ENCODE peak calls at places on chromosome 19, in ten cellular contexts. W is ovary, M is IMR-90, N is tibial nerve, R is esophagus squamous epithelium, Y is HCT116, J is spleen, D is heart left ventricle, E is uterus, L is breast epithelium. B is an unnamed sample. For H3K4me1, the result is how much of the 10 kb centered on the place peaks cover.

GRCh38 chr19:44003461-44004134 is 841 bp downstream of the ZNF230 start:
- DNase-seq in M (no peak), W (peak), R (no peak), L (no peak), D (no peak), Y (no peak), E (no peak), J (peak), N (no peak), B (no peak)

GRCh38 chr19:16355293-16356043 is 30.8 kb downstream of the KLF2 start:
- DNase-seq in L (no peak), E (no peak), J (peak), N (no peak), W (no peak), Y (no peak), D (no peak), M (no peak), R (no peak), B (peak)

GRCh38 chr19:11624064-11624463 is 26.8 kb downstream of the ZNF627 start:
- DNase-seq in R (no peak), N (no peak), D (no peak), L (no peak), M (peak), E (no peak), J (no peak), W (no peak), Y (no peak), B (no peak)

GRCh38 chr19:41366089-41366488 is 2.1 kb upstream of the B9D2 start:
- DNase-seq in M (no peak), W (no peak), D (no peak), E (no peak), L (no peak), J (no peak), R (no peak), Y (no peak), N (no peak), B (no peak)

GRCh38 chr19:6766357-6767080 is 716 bp downstream of the SH2D3A start:
- DNase-seq in Y (no peak), E (no peak), J (no peak), L (no peak), R (no peak), N (no peak), D (no peak), W (no peak), M (no peak), B (no peak)

GRCh38 chr19:58330458-58330857 is 3.7 kb downstream of the ZSCAN22 start:
- DNase-seq in D (no peak), M (peak), N (no peak), W (no peak), J (no peak), L (no peak), E (no peak), Y (no peak), R (no peak), B (no peak)

GRCh38 chr19:35714601-35715354 is 3.0 kb upstream of the KMT2B start:
- DNase-seq in M (no peak), Y (no peak), W (no peak), D (no peak), J (no peak), L (no peak), N (no peak), E (no peak), R (no peak), B (no peak)

GRCh38 chr19:29389495-29389894 is 136.3 kb upstream of the VSTM2B start:
- DNase-seq in J (no peak), D (no peak), N (no peak), M (no peak), Y (no peak), L (peak), W (no peak), R (no peak), E (no peak), B (no peak)

GRCh38 chr19:3208317-3209207 is 15.9 kb upstream of the CELF5 start:
- DNase-seq in R (no peak), D (no peak), L (no peak), E (no peak), M (no peak), Y (no peak), N (no peak), W (no peak), J (no peak), B (no peak)

GRCh38 chr19:4051175-4052101 is 15.3 kb downstream of the ZBTB7A start:
- DNase-seq in J (no peak), W (peak), R (no peak), Y (no peak), E (peak), L (no peak), N (no peak), D (no peak), M (peak), B (no peak)

GRCh38 chr19:3868770-3869456 is at the start of gene ZFR2:
- DNase-seq in Y (peak), R (no peak), L (no peak), N (no peak), M (no peak), E (no peak), J (no peak), W (no peak), D (no peak), B (no peak)

GRCh38 chr19:5113633-5114586 is 145.0 kb downstream of the KDM4B start:
- DNase-seq in J (no peak), M (no peak), N (no peak), Y (no peak), D (peak), L (no peak), E (no peak), W (no peak), R (no peak), B (no peak)

GRCh38 chr19:10566408-10566657 is 523 bp upstream of the KRI1 start:
- DNase-seq in L (no peak), R (no peak), E (no peak), J (no peak), M (no peak), Y (no peak), W (no peak), D (no peak), N (no peak), B (no peak)

GRCh38 chr19:10568444-10568825 is 344 bp downstream of the CDKN2D start:
- DNase-seq in Y (no peak), M (no peak), J (no peak), W (no peak), E (no peak), D (no peak), L (peak), R (no peak), N (no peak), B (peak)

GRCh38 chr19:10568826-10569651 is at the start of gene CDKN2D:
- DNase-seq in E (peak), D (peak), L (peak), J (peak), N (peak), M (peak), W (peak), Y (peak), R (peak), B (peak)

GRCh38 chr19:10566658-10567410 is 1.0 kb upstream of the KRI1 start:
- DNase-seq in E (no peak), N (no peak), W (peak), D (no peak), R (no peak), L (no peak), Y (no peak), M (no peak), J (peak), B (peak)

GRCh38 chr19:10567696-10568443 is 909 bp downstream of the CDKN2D start:
- DNase-seq in E (no peak), R (no peak), D (no peak), M (no peak), W (peak), Y (no peak), L (no peak), N (no peak), J (no peak), B (no peak)
- H3K27ac ChIP-seq in E (peak), R (peak), D (peak), M (peak), W (peak), Y (peak), L (peak), N (peak), J (peak), B (peak)

GRCh38 chr19:49812997-49813861 is at the start of gene FUZ:
- DNase-seq in E (peak), W (peak), R (peak), J (peak), D (peak), N (peak), Y (peak), M (peak), L (peak), B (peak)
- H3K4me1 ChIP-seq in E (under half), W (under half), R (under half), J (half or more), D (under half), N (under half), Y (under half), M (under half), L (under half), B (under half)

DNA sequence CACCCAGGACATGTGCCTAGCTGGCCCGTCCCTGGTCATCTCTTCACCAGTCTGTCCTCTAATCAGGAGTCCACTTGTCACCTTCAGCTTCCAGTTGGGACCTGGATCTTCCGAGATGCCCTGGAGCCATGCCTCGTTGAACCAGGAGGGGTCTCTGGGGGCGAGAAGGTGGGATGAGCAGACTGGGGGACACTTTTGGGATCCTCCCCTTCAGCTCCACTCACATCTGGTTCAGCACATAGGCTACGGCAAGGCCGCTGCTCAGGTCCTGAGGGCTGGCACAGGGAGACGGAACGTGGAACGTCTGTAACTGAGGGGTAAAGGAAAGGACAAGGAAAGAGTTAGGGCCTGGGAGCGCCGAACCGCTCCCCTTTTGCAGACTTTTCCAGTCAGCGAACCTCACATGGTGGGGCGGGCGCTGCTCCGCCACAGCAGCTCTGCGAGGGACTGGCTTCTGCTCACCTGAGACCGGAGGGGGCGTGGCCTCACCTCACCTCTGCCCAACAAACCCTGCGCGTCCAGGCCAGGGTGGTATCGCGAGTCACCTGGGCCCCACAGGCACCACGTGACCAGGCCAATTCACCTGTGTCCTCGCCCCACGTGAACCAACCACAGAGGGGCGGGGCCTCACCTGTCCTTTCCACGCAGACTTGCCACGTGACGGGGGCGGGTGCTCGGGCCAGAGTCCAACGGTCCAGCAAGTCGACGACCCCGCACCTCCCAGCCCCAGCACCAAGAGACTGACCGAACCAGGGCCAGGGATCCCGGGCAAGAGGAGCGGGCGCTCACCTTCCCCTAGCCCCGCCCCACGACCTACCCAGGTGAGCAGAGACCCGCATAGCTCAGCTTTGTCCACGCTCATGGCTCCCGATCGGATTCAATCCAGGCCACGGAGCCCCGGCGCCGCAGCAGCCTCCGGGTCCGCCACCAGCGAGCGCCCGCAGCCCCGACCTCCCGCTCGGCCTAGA is at the start of gene HOOK2:
- DNase-seq in D (no peak), W (peak), M (no peak), N (peak), L (peak), E (peak), J (peak), R (peak), Y (peak), B (peak)
- TF ChIP-seq POLR2A in D (peak), W (peak), M (no peak), N (peak), L (peak), E (peak), J (no peak), R (peak), Y (no peak), B (peak)

GRCh38 chr19:17525141-17525540 is 13.7 kb downstream of the PGLS start:
- DNase-seq in J (no peak), M (no peak), Y (no peak), D (no peak), L (no peak), N (no peak), R (no peak), E (no peak), W (no peak), B (no peak)

GRCh38 chr19:17528610-17529009 is 17.2 kb downstream of the PGLS start:
- DNase-seq in N (no peak), M (no peak), J (no peak), R (no peak), L (no peak), E (no peak), D (no peak), Y (no peak), W (no peak), B (no peak)

GRCh38 chr19:17529239-17530158 is 18.1 kb downstream of the PGLS start:
- DNase-seq in L (no peak), M (no peak), R (no peak), W (no peak), D (no peak), Y (no peak), E (no peak), N (no peak), J (no peak), B (no peak)

GRCh38 chr19:17526922-17527321 is 15.5 kb downstream of the PGLS start:
- DNase-seq in R (peak), L (no peak), N (no peak), E (no peak), Y (no peak), W (no peak), J (peak), M (no peak), D (no peak), B (peak)

GRCh38 chr19:17527326-17527725 is 15.9 kb downstream of the PGLS start:
- DNase-seq in N (no peak), M (no peak), Y (no peak), L (no peak), W (no peak), J (no peak), D (no peak), E (no peak), R (no peak), B (no peak)
- H3K27ac ChIP-seq in N (no peak), M (no peak), Y (no peak), L (no peak), W (no peak), J (peak), D (no peak), E (no peak), R (no peak), B (peak)

DNA sequence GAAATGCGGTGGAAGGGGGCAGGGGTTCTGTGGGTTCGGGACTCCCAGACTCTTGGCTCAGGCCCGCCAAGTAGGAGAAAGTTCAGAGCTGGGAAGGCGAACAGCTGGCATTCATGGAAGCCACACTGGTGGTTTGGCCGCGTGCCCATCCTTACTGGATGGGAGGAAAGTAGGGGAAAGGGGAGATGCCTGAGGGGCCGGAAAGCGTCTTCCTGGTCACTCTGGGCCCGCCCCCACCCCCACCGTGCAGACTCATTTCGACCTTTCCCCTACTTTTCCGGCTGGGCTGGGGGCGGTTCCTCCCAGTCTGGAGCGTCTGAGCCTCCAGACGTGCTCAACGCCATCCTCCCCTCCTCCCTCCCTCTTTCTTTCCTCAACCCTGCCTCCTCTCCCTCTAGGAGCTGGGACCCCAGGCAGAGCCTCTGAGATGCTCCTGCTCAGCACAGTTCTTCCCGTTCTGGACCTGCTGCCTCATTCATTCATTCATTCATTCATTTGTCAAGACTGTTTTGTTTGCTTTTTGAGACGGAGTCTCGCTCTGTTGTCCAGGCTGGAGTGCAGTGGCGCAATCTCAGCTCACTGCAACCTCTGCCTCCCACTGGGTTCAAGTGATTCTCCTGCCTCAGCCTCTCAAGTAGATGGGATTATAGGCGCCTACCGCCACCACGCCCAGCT is 3.5 kb downstream of the ANGPTL4 start:
- DNase-seq in M (peak), R (no peak), D (peak), N (peak), L (peak), J (peak), W (peak), Y (no peak), E (peak), B (peak)
- H3K4me1 ChIP-seq in M (under half), R (under half), D (under half), N (under half), L (under half), J (half or more), W (under half), Y (half or more), E (under half), B (under half)

GRCh38 chr19:47001584-47001983 is 18.1 kb upstream of the NPAS1 start:
- DNase-seq in E (no peak), J (no peak), D (no peak), N (no peak), Y (no peak), W (no peak), R (no peak), M (no peak), L (no peak), B (no peak)

GRCh38 chr19:47002106-47002766 is 17.4 kb upstream of the NPAS1 start:
- DNase-seq in N (no peak), R (no peak), M (no peak), D (no peak), E (no peak), J (no peak), W (no peak), L (no peak), Y (no peak), B (peak)

GRCh38 chr19:47004012-47004465 is 15.6 kb upstream of the NPAS1 start:
- DNase-seq in R (no peak), L (no peak), J (no peak), Y (no peak), W (no peak), N (no peak), E (no peak), D (no peak), M (no peak), B (no peak)

GRCh38 chr19:47003611-47003935 is 16.1 kb upstream of the NPAS1 start:
- DNase-seq in E (no peak), J (no peak), M (peak), W (no peak), L (no peak), N (no peak), Y (no peak), R (no peak), D (no peak), B (no peak)

GRCh38 chr19:47002853-47003610 is 16.6 kb upstream of the NPAS1 start:
- DNase-seq in M (no peak), R (no peak), Y (no peak), L (no peak), J (no peak), D (no peak), N (no peak), W (no peak), E (no peak), B (no peak)
- TF ChIP-seq POLR2A in M (no peak), R (no peak), Y (no peak), L (no peak), J (no peak), D (no peak), N (no peak), W (no peak), E (no peak), B (no peak)

GRCh38 chr19:49212302-49212701 is 54.7 kb downstream of the TRPM4 start:
- DNase-seq in Y (no peak), E (no peak), L (no peak), W (no peak), N (no peak), M (no peak), D (no peak), J (no peak), R (no peak), B (no peak)
- H3K27ac ChIP-seq in Y (no peak), E (no peak), L (no peak), W (no peak), N (no peak), M (no peak), D (no peak), J (no peak), R (no peak), B (no peak)

GRCh38 chr19:46472592-46472991 is 1.2 kb upstream of the PNMA8A start:
- DNase-seq in N (no peak), M (no peak), Y (no peak), E (no peak), R (no peak), W (no peak), J (no peak), D (no peak), L (no peak), B (no peak)

GRCh38 chr19:46471778-46472543 is 598 bp upstream of the PNMA8A start:
- DNase-seq in D (no peak), W (no peak), E (no peak), Y (no peak), R (no peak), M (no peak), J (no peak), L (no peak), N (no peak), B (no peak)

GRCh38 chr19:46470376-46470775 is 987 bp downstream of the PNMA8A start:
- DNase-seq in M (no peak), L (no peak), Y (no peak), W (no peak), N (no peak), D (no peak), R (no peak), E (no peak), J (no peak), B (no peak)

GRCh38 chr19:46471116-46471733 is at the start of gene PNMA8A:
- DNase-seq in L (peak), W (peak), R (no peak), N (no peak), Y (no peak), M (peak), E (peak), J (peak), D (peak), B (peak)

DNA sequence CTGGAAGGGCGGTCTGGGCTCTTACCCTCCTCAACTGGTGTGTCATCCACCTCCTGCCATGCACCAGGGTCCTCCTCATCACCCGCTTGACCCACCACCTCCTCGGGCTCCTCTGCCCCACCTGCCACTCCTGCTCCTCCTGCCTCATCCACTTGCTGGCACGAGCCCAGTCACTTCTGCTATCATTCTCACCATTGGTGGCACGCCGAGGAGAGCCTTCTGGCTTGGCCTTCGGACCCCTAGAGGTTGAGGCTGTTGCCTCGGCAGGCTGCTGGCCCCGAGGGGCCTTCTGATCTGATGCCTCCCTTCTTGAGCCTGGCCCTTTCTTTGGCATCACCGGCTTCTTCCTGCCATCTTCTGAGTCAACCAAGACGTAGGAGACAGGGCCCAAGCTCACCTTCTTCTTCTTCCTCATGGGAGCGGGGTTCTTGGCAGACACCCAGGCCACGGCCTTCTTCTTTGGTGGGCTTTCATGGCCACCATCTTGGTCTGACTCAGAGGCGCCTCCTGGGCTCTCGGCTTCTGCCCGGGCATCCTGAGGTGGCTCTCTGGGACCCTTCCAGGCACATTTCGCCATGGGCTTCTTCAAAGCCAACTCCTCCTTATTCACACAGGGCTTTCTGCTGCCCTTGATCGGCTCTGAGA is 1.7 kb downstream of the PNMA8A start:
- DNase-seq in N (no peak), M (no peak), R (no peak), W (no peak), J (no peak), Y (no peak), D (no peak), E (no peak), L (no peak), B (no peak)
- H3K4me1 ChIP-seq in N (under half), M (under half), R (under half), W (under half), J (under half), Y (under half), D (under half), E (under half), L (under half), B (under half)

GRCh38 chr19:51507640-51508058 is 6.0 kb upstream of the SIGLEC12 start:
- DNase-seq in W (no peak), J (no peak), R (no peak), L (no peak), N (no peak), E (no peak), D (no peak), Y (no peak), M (no peak), B (peak)
- TF ChIP-seq POLR2A in W (no peak), J (no peak), R (no peak), L (no peak), N (no peak), E (no peak), D (no peak), Y (no peak), M (no peak), B (no peak)

B was measured in Peyer's patch.